ENCODE peak calls at places on chromosomes 1 and 21, in four cellular contexts. J, M, O and X are unnamed samples.

GRCh38 chr1:162319510-162320160 is 57.0 kb downstream of the SPATA46 start:
- DNase-seq in J (peak; percentile 17), M (no peak), O (no peak), X (peak; percentile 19)

GRCh38 chr1:116820362-116820761 is 66.1 kb downstream of the CD2 start:
- DNase-seq in J (peak; percentile 97), M (no peak), O (peak; percentile 16), X (peak; percentile 90)

GRCh38 chr1:235632538-235633219 is 16.9 kb downstream of the GNG4 start:
- DNase-seq in J (peak; percentile 66), M (no peak), O (no peak), X (peak; percentile 54)

GRCh38 chr1:99594205-99594604 is 51.7 kb upstream of the PALMD start:
- DNase-seq in J (no peak), M (no peak), O (no peak), X (no peak)

GRCh38 chr1:43522776-43523480 is 7.8 kb upstream of the PTPRF start:
- DNase-seq in J (peak; percentile 42), M (no peak), O (no peak), X (peak; percentile 63)

GRCh38 chr1:224565186-224565585 is 50.9 kb upstream of the CNIH3 start:
- DNase-seq in J (peak; percentile 88), M (no peak), O (peak; percentile 52), X (peak; percentile 69)

GRCh38 chr1:236417325-236417724 is 23.2 kb downstream of the EDARADD start:
- DNase-seq in J (no peak), M (no peak), O (no peak), X (no peak)

GRCh38 chr1:150893336-150893913 is 6.5 kb downstream of the CTXND2 start:
- DNase-seq in J (no peak), M (no peak), O (no peak), X (no peak)

GRCh38 chr1:231337043-231337471 is 595 bp downstream of the EXOC8 start:
- DNase-seq in J (no peak), M (no peak), O (no peak), X (peak; percentile 36)

GRCh38 chr21:46191257-46191685 is 7.0 kb upstream of the SPATC1L start:
- DNase-seq in J (peak; percentile 74), M (no peak), O (peak; percentile 77), X (peak; percentile 93)

GRCh38 chr1:110188116-110188618 is 21.9 kb upstream of the KCNC4 start:
- DNase-seq in J (no peak), M (no peak), O (no peak), X (peak; percentile 72)

GRCh38 chr1:113199718-113200455 is 126.9 kb downstream of the LRIG2 start:
- DNase-seq in J (peak; percentile 5), M (peak; percentile 81), O (no peak), X (no peak)

GRCh38 chr1:15188678-15189077 is 35.1 kb downstream of the TMEM51 start:
- DNase-seq in J (no peak), M (no peak), O (no peak), X (no peak)

GRCh38 chr1:57544345-57544744 is 120.5 kb upstream of the DAB1 start:
- DNase-seq in J (no peak), M (no peak), O (no peak), X (no peak)

GRCh38 chr1:8382608-8383525 is 65.0 kb downstream of the SLC45A1 start:
- DNase-seq in J (no peak), M (no peak), O (no peak), X (no peak)

GRCh38 chr1:67339623-67340343 is 32.1 kb downstream of the IL12RB2 start:
- DNase-seq in J (peak; percentile 76), M (no peak), O (no peak), X (peak; percentile 82)

GRCh38 chr1:17016317-17016661 is 4.6 kb upstream of the ATP13A2 start:
- DNase-seq in J (peak; percentile 77), M (no peak), O (no peak), X (peak; percentile 58)

GRCh38 chr1:39526466-39527189 is 35.2 kb downstream of the BMP8A start:
- DNase-seq in J (no peak), M (no peak), O (no peak), X (no peak)

GRCh38 chr1:231983266-231984193 is 356.9 kb downstream of the DISC1 start:
- DNase-seq in J (no peak), M (no peak), O (no peak), X (no peak)

DNA sequence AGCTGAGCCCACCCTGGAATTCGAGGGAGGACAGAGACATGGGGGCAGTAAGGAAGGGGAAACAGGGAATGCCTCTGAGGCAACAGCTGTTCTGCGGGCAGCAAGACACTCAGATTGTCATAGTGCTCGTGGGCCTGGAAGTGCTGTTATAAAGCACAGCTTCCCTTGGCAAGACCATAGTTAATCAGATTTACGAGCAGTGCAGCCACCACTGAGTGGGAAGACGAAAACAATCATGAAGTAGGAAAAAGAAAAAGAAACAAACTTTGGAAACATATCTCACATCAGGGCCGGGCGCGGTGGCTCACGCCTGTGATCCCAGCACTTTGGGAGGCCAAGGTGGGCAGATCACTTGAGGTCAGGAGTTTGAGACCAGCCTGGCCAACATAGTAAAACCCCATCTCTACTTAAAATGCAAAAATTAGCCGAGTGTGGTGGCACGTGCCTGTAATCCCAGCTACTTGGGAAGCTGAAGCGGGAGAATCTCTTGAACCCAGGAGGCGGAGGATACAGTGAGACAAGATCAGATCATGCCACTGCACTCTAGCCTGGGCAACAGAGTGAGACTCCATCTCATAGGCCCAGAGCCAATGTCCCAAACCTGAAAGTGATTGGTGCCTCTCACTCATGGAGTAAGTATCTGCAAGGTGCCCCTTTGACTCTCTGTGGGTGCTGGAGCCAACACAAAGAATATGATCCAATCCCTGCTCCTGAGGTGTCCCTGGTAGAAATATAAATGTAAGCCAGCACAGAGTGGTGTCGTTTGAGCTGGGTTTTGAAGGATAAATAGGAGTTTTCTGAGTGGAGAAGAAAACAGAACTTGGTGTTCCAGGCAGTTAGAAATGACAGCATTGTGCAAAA is 55.6 kb upstream of the GPR153 start:
- DNase-seq in J (no peak), M (no peak), O (no peak), X (no peak)
- TF ChIP-seq CTCF in J (no peak), M (no peak), O (no peak), X (no peak)

GRCh38 chr1:85708826-85709222 is 591 bp upstream of the ZNHIT6 start:
- DNase-seq in J (no peak), M (no peak), O (no peak), X (no peak)
- H3K4me3 ChIP-seq in J (peak overlapping the region; percentile 67), M (no peak overlapping the region), O (peak overlapping the region; percentile 90), X (peak overlapping the region; percentile 91)

GRCh38 chr1:91885331-91885715 is 628 bp downstream of the TGFBR3 start:
- DNase-seq in J (no peak), M (peak; percentile 29), O (peak; percentile 40), X (no peak)

GRCh38 chr1:91885716-91886506 is at the start of gene TGFBR3:
- DNase-seq in J (peak; percentile 91), M (peak; percentile 89), O (peak; percentile 93), X (peak; percentile 88)

GRCh38 chr1:91881280-91881679 is 4.7 kb downstream of the TGFBR3 start:
- DNase-seq in J (no peak), M (no peak), O (no peak), X (no peak)

GRCh38 chr1:91884459-91885290 is 1.3 kb downstream of the TGFBR3 start:
- DNase-seq in J (peak; percentile 20), M (no peak), O (peak; percentile 27), X (no peak)

DNA sequence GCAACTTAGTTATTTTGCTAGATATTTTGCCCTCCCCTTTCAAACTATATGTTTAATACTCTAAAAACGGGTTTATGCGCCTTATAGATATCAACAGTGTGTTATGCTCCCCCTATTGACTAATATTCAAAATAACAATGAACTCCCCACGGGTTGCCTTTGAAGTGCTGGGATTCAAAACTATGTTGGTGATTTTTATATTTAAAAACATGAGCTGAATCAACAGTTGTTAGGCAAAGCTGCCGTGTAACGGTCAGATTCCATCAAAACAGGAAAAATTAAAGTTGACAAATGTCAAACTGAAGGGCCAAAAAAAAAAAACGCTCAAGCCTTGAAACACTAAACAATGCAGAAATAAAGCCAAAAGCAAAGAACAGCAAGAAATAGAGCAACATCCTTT is 2.5 kb downstream of the TGFBR3 start:
- DNase-seq in J (peak; percentile 45), M (no peak), O (no peak), X (peak; percentile 71)
- TF ChIP-seq CTCF in J (peak; percentile 47), M (peak; percentile 37), O (peak; percentile 38), X (peak; percentile 59)

DNA sequence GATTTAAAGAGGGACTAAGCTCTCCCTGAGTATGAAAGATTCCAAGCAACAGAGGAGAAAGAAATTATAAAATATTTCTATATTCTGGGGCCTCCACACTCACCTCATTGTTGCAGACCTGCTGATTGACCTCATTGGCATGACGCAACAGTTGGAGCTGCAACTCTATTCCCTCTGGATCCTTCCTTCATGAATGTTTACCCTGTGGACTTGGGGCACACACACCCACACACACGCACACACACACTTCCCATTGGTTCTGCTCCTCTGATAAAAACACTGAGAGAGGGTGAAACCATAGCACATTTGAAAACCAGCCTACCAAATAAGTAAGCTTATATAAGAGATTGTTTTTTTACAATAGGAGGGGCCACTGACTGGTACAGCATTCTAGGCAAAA is 159.1 kb downstream of the BRINP2 start:
- DNase-seq in J (no peak), M (no peak), O (no peak), X (no peak)
- H3K4me3 ChIP-seq in J (no peak overlapping the region), M (no peak overlapping the region), O (no peak overlapping the region), X (no peak overlapping the region)

DNA sequence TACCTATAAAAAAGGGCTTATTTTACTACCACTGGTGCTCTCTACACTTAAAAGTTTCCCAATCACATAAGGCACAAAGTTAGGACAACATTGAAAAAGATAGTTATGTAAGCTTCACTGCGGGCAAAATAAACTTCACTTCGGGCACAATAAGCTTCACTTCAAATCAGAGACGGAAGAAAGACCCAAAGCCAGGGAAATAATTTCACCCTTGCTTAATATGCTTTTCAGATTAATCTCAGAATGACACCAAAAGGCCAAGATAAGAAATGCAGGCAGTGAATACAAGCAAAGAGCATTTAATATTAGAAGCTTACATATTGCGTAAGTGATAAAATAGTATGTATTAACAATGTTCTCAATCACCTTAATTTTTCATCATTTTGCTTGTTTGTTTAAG is 444.2 kb downstream of the SETD4 start:
- DNase-seq in J (peak; percentile 75), M (no peak), O (no peak), X (peak; percentile 79)
- TF ChIP-seq CTCF in J (peak; percentile 54), M (no peak), O (peak; percentile 46), X (peak; percentile 61)

DNA sequence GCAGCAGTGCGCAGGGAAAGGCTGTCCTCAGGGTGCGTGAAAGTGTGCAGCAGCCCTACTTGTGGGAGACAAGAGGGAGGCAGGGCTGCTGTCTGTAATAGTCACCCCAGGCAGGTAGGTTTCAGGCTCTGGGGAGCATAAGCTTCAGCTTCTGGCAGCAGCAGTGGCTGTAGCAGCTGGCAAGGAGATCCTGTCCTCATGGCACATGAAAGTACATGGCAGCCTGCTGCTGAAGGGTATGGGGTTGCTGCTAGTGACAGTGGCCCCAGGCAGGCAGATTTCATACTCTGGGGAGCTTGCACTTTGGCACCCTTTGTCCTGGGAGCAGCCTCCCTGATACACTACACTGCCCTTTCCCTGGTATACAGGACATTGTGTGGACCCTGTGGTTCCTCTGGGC is 26.3 kb downstream of the KIAA0319L start:
- DNase-seq in J (no peak), M (no peak), O (no peak), X (no peak)
- H3K4me3 ChIP-seq in J (no peak overlapping the region), M (no peak overlapping the region), O (no peak overlapping the region), X (no peak overlapping the region)

DNA sequence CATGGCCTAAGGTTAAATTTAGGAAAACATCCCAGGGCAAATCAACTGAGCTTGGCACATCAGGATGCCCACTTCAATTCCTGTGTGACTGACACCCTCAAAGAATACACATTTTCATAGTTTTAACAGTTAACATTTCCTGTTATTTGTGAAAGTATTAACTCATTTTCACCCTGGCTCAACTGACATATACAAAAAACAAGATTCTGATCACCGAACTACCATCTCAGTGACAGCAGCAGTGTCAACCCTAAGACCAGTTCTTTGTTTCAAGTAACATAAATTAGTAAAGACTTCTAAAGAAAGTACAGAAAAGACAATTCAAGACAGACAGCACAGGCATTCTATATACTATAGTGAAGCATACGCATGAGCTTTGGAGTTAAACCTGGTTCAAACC is 69.0 kb upstream of the SDC3 start:
- DNase-seq in J (no peak), M (no peak), O (no peak), X (no peak)
- TF ChIP-seq CTCF in J (no peak), M (no peak), O (no peak), X (no peak)